ENCODE peak calls at places on chromosomes 3 and 15, in six cellular contexts. E is trophoblast cell, M is H9, B is neuronal stem cell, J is mesendoderm, S is H1. A is an unnamed sample.

GRCh38 chr15:33716025-33716424 is 252.3 kb upstream of the CHRM5 start:
- DNase-seq in E (no peak), M (no peak), B (no peak), J (no peak), S (no peak), A (no peak)

GRCh38 chr15:100663066-100663465 is 60.7 kb downstream of the ASB7 start:
- DNase-seq in E (no peak), M (peak), B (peak), J (peak), S (peak), A (no peak)

GRCh38 chr3:48402281-48402732 is 27.6 kb downstream of the PLXNB1 start:
- DNase-seq in E (peak), M (no peak), B (no peak), J (no peak), S (no peak), A (peak)

GRCh38 chr3:48476426-48477053 is 27.4 kb downstream of the SHISA5 start:
- DNase-seq in E (no peak), M (no peak), B (no peak), J (no peak), S (no peak), A (no peak)

GRCh38 chr3:8938021-8938420 is 25.3 kb downstream of the RAD18 start:
- DNase-seq in E (peak), M (no peak), B (no peak), J (peak), S (no peak), A (peak)

GRCh38 chr15:38671675-38672141 is 107.1 kb upstream of the RASGRP1 start:
- DNase-seq in E (peak), M (no peak), B (no peak), J (no peak), S (no peak), A (peak)

GRCh38 chr15:74184582-74185091 is 11.1 kb downstream of the ISLR start:
- DNase-seq in E (no peak), M (no peak), B (no peak), J (no peak), S (no peak), A (no peak)

GRCh38 chr15:81752149-81752942 is 293.5 kb downstream of the MEX3B start:
- DNase-seq in E (peak), M (no peak), B (no peak), J (no peak), S (no peak), A (peak)

GRCh38 chr3:187041362-187042061 is 97.8 kb downstream of the RPL39L start:
- DNase-seq in E (no peak), M (no peak), B (no peak), J (no peak), S (no peak), A (peak)

GRCh38 chr15:63348392-63348791 is 33.3 kb downstream of the CA12 start:
- DNase-seq in E (no peak), M (no peak), B (no peak), J (no peak), S (no peak), A (peak)

GRCh38 chr3:150365132-150365604 is 42.9 kb upstream of the TSC22D2 start:
- DNase-seq in E (no peak), M (no peak), B (no peak), J (no peak), S (no peak), A (peak)

GRCh38 chr3:177713921-177714900 is 516.9 kb upstream of the TBL1XR1 start:
- DNase-seq in E (no peak), M (no peak), B (no peak), J (peak), S (no peak), A (no peak)

GRCh38 chr3:49509028-49509561 is 39.0 kb downstream of the DAG1 start:
- DNase-seq in E (no peak), M (no peak), B (no peak), J (no peak), S (no peak), A (no peak)

GRCh38 chr3:147371141-147371540 is 35.2 kb downstream of the ZIC4 start:
- DNase-seq in E (no peak), M (peak), B (no peak), J (no peak), S (no peak), A (no peak)

GRCh38 chr3:48429416-48430358 is at the start of gene PLXNB1:
- DNase-seq in E (peak), M (peak), B (peak), J (peak), S (peak), A (peak)

GRCh38 chr15:57439128-57440030 is 63.1 kb downstream of the CGNL1 start:
- DNase-seq in E (peak), M (no peak), B (no peak), J (no peak), S (no peak), A (no peak)

GRCh38 chr15:33242165-33242564 is 47.7 kb upstream of the FMN1 start:
- DNase-seq in E (peak), M (peak), B (no peak), J (peak), S (no peak), A (peak)

GRCh38 chr3:150237490-150237889 is 170.6 kb upstream of the TSC22D2 start:
- DNase-seq in E (no peak), M (no peak), B (no peak), J (no peak), S (no peak), A (peak)

DNA sequence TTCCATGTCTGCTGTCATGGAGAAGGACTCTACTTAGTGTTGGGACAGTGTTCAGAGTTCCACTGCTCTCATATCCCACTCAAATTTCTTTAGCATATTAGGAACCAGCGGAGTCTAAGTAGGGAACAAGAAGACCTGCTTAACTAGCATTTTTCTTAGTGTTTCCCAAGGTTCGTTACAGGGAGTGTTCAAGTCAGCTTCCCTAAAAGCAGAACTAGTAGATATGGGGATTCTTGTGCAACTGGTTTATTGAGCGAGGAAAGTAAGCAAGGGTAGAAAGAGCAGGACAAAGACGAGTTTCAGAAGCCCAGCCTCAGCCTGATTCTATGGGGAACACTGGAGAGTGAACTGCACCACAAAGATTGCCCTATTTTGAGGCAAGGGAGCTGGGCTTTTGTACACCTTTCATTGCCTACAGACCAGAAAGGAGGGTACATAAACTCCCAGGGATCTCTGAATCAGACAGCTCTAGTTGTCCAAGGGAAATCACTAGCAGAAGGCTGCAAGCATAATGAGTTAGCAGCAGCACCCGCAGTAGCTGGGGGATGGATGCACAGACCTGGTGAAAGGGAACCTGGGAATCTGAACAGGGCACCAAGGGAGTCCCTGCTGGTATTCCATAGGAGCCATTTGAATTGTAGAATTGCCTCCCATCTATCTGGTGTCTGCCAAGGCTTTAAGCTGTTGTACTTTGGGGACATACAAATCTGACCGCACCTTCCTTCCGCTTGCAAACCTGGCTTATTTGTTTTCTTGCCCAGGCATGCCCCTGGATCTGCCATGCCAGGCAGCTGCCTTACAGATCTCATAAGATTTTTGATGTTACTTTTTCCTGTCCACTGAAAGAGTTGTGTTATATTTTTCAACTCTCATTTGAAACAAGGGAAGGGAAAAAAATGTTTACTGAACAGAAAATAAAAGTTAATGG is 15.1 kb downstream of the CMTM7 start:
- DNase-seq in E (peak), M (no peak), B (no peak), J (no peak), S (no peak), A (no peak)
- H2BK120ac ChIP-seq in E (no peak), M (no peak), B (no peak), J (no peak), S (no peak), A (peak)

DNA sequence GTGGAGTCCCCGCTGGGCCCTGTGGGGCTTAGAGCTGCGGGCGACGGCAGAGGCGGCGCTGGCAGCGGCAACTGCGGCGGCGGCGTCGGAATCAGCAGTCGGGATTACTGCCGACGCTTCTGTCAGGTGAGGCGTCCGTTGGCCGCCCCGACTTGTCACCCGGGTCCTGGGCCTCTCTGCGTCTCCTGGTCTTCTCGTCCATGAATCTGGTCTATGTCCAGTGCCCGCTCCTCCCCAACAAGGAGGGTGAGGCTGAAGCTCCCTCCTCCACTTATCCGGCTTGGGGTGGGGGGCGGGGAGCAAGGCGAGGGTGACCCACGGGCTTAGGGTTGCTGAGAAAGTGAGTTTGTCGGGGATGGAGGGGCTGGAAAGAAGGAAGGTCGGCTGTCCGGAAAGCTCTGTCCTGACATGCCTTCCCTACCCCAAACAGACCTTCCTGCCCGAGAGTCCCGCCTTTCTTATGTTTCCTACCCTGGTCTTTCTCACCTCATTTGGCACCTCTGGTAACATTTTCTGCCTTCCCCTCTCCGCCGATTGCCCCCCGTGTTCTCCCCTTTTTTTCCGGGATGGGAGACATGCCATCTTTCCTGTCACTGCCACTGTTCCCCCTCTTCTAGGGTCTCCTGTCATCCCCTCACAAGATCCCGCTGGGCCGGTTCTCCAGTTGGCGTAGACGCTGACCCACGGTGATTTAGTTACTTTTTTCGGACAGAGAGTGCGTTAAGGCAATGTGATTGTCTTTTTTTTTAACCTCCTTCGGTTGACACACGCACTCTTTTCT is 515 bp downstream of the ZNF654 start:
- DNase-seq in E (peak), M (no peak), B (peak), J (peak), S (no peak), A (no peak)
- H2BK120ac ChIP-seq in E (peak), M (no peak), B (peak), J (no peak), S (no peak), A (no peak)

GRCh38 chr3:124322309-124322880 is 330.5 kb upstream of the ROPN1 start:
- DNase-seq in E (no peak), M (no peak), B (no peak), J (no peak), S (no peak), A (peak)
- H2BK120ac ChIP-seq in E (no peak), M (no peak), B (no peak), J (no peak), S (no peak), A (no peak)

GRCh38 chr3:36942632-36943248 is 2.1 kb downstream of the TRANK1 start:
- DNase-seq in E (no peak), M (no peak), B (no peak), J (no peak), S (no peak), A (no peak)
- H2BK120ac ChIP-seq in E (no peak), M (no peak), B (no peak), J (no peak), S (no peak), A (no peak)

GRCh38 chr3:115980709-115981108 is 357.4 kb downstream of the GAP43 start:
- DNase-seq in E (no peak), M (no peak), B (no peak), J (no peak), S (no peak), A (no peak)

GRCh38 chr3:115977866-115978265 is 354.6 kb downstream of the GAP43 start:
- DNase-seq in E (no peak), M (no peak), B (no peak), J (no peak), S (no peak), A (no peak)

GRCh38 chr3:115975796-115976195 is 352.5 kb downstream of the GAP43 start:
- DNase-seq in E (no peak), M (no peak), B (no peak), J (no peak), S (no peak), A (no peak)

GRCh38 chr3:115975353-115975752 is 352.0 kb downstream of the GAP43 start:
- DNase-seq in E (no peak), M (no peak), B (no peak), J (no peak), S (no peak), A (peak)

DNA sequence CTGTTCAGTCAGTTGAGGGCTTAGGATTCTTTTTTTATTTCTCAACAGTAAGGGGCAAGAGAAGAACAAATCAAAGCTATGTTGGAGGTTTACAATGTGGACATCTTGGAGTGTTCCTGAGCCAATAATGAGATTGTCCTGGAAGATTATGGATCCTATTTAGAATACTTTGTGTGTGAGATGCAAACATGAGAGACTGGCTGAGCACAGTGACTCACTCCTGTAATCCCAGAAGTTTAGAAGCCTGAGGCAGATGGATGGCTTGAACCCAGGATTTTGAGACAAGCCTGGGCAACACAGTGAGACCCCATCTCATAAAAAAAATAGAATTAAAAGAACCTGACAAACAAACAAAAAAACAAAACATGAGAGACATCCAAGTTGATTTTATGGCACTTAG is 351.6 kb downstream of the GAP43 start:
- DNase-seq in E (no peak), M (no peak), B (no peak), J (no peak), S (no peak), A (peak)
- H2BK120ac ChIP-seq in E (no peak), M (no peak), B (no peak), J (no peak), S (no peak), A (no peak)

DNA sequence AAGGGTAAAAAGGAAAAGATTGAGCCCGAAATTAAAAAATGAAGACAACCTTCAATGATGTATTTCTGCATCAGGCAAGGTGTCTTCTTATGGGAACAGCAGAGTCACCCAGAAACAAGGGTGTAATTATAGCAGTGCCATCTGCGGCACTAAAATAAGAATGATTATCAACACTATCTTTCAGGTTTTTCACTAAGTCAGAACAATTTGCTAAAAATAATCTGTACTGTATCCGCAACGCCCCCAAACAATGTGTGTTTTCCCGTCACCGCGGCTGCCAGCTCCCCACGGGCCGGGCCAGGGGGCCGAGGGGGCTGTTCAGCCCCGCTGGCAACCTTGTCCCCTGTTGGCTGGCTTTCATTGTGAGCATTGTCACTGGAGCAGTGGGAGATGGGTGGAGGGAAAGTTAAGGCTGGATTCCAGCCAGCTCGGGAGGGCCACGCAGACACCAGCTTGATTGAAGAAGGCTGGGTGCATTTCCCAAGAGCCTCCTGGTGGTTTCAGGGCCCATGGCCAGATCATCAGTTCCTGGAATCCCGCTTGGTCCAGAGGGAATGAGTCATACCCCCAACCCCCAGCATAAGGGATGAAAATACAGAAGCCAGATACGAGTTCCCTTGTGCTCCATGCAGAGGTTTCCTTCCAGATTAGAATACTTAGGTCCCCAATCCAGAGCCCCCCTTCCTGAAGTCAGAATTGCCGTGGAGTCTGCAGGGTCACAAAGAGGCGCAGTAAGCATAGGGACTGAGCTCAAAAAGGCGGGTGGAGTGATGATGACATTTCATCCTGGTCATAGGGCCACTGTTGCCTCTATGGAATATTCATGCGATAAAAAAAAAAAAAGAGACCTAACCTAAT is 90.2 kb upstream of the KLF13 start:
- DNase-seq in E (peak), M (no peak), B (no peak), J (peak), S (no peak), A (peak)
- H2BK120ac ChIP-seq in E (no peak), M (no peak), B (no peak), J (no peak), S (no peak), A (peak)

DNA sequence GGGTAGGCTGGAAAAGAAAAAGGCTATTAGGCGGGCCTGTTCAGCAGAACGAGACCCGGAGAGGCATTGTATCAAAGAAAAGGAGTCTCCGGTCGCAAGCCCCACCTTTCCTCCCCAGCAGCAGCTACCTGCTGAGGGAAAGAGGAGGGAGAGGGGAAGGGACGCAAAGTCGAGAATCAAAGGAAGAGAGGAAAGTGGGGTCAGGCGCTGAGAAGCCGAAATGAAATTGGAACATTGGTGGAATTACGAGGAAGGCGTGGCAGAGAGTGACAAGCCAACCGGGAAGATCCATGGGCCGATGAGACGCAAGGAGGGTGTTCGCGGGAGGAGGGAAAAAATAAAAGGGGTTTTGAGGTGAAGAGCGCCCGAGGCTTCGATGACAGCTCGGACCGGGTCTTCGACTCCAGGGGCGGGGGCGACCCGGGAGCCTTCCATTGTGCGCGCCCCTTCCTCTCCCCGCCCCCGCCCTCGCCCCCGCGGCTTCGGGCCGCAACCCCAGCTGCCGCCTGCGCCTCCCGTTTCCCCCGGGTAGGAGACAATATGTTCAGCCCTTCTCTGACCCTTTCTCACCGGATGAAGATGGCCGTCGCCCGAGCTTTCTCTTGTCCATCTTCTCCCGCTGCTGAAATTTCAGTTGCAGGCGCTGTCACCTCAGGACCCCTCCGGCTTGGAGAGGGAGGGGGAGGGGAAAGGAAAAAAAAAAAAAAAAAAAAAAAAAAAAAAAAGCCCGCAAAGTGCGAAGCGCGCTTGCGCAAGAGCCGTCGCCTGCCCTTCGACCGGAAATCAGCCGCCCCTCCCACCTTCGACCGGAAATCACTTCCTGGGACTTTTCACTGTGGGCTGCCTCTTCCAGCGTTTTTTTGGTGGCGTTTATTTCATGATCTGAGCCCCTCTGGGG is at the start of gene SENP7:
- DNase-seq in E (peak), M (peak), B (peak), J (peak), S (peak), A (peak)
- H2BK120ac ChIP-seq in E (peak), M (no peak), B (no peak), J (no peak), S (peak), A (peak)

GRCh38 chr15:85689729-85690128 is 105.0 kb downstream of the KLHL25 start:
- DNase-seq in E (no peak), M (peak), B (peak), J (peak), S (peak), A (peak)
- H2BK120ac ChIP-seq in E (no peak), M (no peak), B (no peak), J (no peak), S (no peak), A (peak)

GRCh38 chr3:134446800-134447199 is 39.0 kb downstream of the ANAPC13 start:
- DNase-seq in E (no peak), M (no peak), B (no peak), J (no peak), S (no peak), A (peak)
- H2BK120ac ChIP-seq in E (peak), M (no peak), B (no peak), J (no peak), S (no peak), A (peak)

A was measured in IMR-90.